ENCODE peak calls at places on chromosomes 5 and 9, in six cellular contexts. B is HAP-1, G is DMS153, C is pancreas, M is choroid plexus epithelial cell, O is CD14-positive monocyte. S is an unnamed sample.

GRCh38 chr5:65037845-65038815 is 269.4 kb downstream of the CWC27 start:
- DNase-seq in B (peak; percentile 30), G (no peak), C (no peak), M (peak; percentile 24), O (no peak), S (no peak)

GRCh38 chr5:126872558-126873349 is 95.8 kb downstream of the LMNB1 start:
- DNase-seq in B (no peak), G (no peak), C (no peak), M (no peak), O (no peak), S (no peak)

GRCh38 chr5:3123763-3124157 is 372.3 kb upstream of the IRX2 start:
- DNase-seq in B (peak; percentile 94), G (no peak), C (no peak), M (no peak), O (no peak), S (no peak)

GRCh38 chr9:101737165-101737704 is 1.2 kb downstream of the GRIN3A start:
- DNase-seq in B (no peak), G (no peak), C (peak; percentile 47), M (no peak), O (no peak), S (no peak)

GRCh38 chr9:127567898-127568617 is 44.0 kb upstream of the STXBP1 start:
- DNase-seq in B (no peak), G (no peak), C (peak; percentile 79), M (no peak), O (no peak), S (no peak)

GRCh38 chr5:175797521-175798038 is 73.8 kb upstream of the CPLX2 start:
- DNase-seq in B (peak; percentile 6), G (peak; percentile 28), C (no peak), M (no peak), O (no peak), S (peak; percentile 68)

GRCh38 chr9:93154293-93154903 is 20.3 kb upstream of the NINJ1 start:
- DNase-seq in B (peak; percentile 23), G (peak; percentile 22), C (no peak), M (peak; percentile 40), O (no peak), S (peak; percentile 11)

GRCh38 chr9:137169764-137170460 is at the start of gene LRRC26:
- DNase-seq in B (no peak), G (no peak), C (no peak), M (no peak), O (no peak), S (no peak)

GRCh38 chr9:33476503-33476902 is 2.8 kb upstream of the NOL6 start:
- DNase-seq in B (no peak), G (no peak), C (no peak), M (no peak), O (no peak), S (no peak)

GRCh38 chr9:98550206-98550820 is 158.4 kb downstream of the GABBR2 start:
- DNase-seq in B (no peak), G (no peak), C (no peak), M (no peak), O (no peak), S (no peak)